ENCODE peak calls at places on chromosome 19, in four cellular contexts. R, H, L and V are unnamed samples.

GRCh38 chr19:35295792-35296462 is 4.0 kb downstream of the MAG start:
- ATAC-seq in L (peak), R (no peak), H (no peak), V (peak)

GRCh38 chr19:55027472-55028337 is 10.4 kb downstream of the GP6 start:
- ATAC-seq in L (no peak), H (no peak), R (no peak), V (no peak)

GRCh38 chr19:17504456-17504855 is 7.0 kb upstream of the PGLS start:
- ATAC-seq in R (no peak), L (no peak), H (no peak), V (no peak)

GRCh38 chr19:50489461-50490011 is 12.9 kb upstream of the GARIN5A start:
- ATAC-seq in L (no peak), R (no peak), H (no peak), V (no peak)

GRCh38 chr19:19457691-19458090 is 52.2 kb downstream of the GATAD2A start:
- ATAC-seq in R (no peak), H (no peak), L (no peak), V (no peak)

GRCh38 chr19:38841787-38842438 is 7.9 kb downstream of the HNRNPL start:
- ATAC-seq in L (no peak), H (no peak), R (no peak), V (peak)

GRCh38 chr19:2185734-2186070 is 22.0 kb downstream of the DOT1L start:
- ATAC-seq in L (no peak), R (no peak), H (no peak), V (no peak)

GRCh38 chr19:28737021-28737525 is 475.9 kb downstream of the UQCRFS1 start:
- ATAC-seq in H (peak), R (peak), L (peak), V (peak)

GRCh38 chr19:48573163-48573505 is 21.2 kb downstream of the SULT2B1 start:
- ATAC-seq in R (no peak), L (no peak), H (no peak), V (no peak)

GRCh38 chr19:43656436-43656835 is 13.5 kb downstream of the PLAUR start:
- ATAC-seq in R (no peak), L (no peak), H (no peak), V (no peak)

GRCh38 chr19:18329035-18329376 is 6.1 kb upstream of the LSM4 start:
- ATAC-seq in R (peak), L (no peak), H (peak), V (no peak)

GRCh38 chr19:41325640-41325946 is 15.6 kb downstream of the CCDC97 start:
- ATAC-seq in R (no peak), H (no peak), L (no peak), V (no peak)

GRCh38 chr19:55116232-55117062 is 990 bp downstream of the PPP1R12C start:
- ATAC-seq in H (peak), R (peak), L (peak), V (peak)

GRCh38 chr19:21610341-21610740 is 104.9 kb downstream of the ZNF429 start:
- ATAC-seq in H (no peak), L (no peak), R (no peak), V (no peak)

GRCh38 chr19:9741476-9742171 is 26.9 kb downstream of the ZNF846 start:
- ATAC-seq in H (no peak), L (no peak), R (no peak), V (no peak)

GRCh38 chr19:49677232-49677881 is at the start of gene PRMT1:
- ATAC-seq in H (peak), R (peak), L (no peak), V (no peak)

GRCh38 chr19:34744896-34745690 is 11.1 kb downstream of the ZNF181 start:
- ATAC-seq in L (no peak), H (no peak), R (no peak), V (no peak)

GRCh38 chr19:14366529-14366928 is 14.7 kb upstream of the ADGRE5 start:
- ATAC-seq in L (peak), H (peak), R (peak), V (peak)

GRCh38 chr19:43798546-43799409 is 3.5 kb downstream of the LYPD5 start:
- ATAC-seq in H (peak), R (peak), L (peak), V (peak)

GRCh38 chr19:8915997-8916396 is 83.8 kb downstream of the MBD3L1 start:
- ATAC-seq in H (no peak), R (no peak), L (no peak), V (no peak)

GRCh38 chr19:38559428-38560401 is 58.0 kb downstream of the MAP4K1 start:
- ATAC-seq in R (peak), H (peak), L (peak), V (peak)

GRCh38 chr19:7251502-7251901 is 42.7 kb downstream of the INSR start:
- ATAC-seq in L (no peak), H (no peak), R (no peak), V (no peak)

GRCh38 chr19:38216785-38217746 is 7.0 kb downstream of the DPF1 start:
- ATAC-seq in H (no peak), R (no peak), L (no peak), V (no peak)

GRCh38 chr19:46976845-46977320 is 42.8 kb upstream of the NPAS1 start:
- ATAC-seq in R (peak), L (no peak), H (peak), V (no peak)

GRCh38 chr19:33535176-33535575 is 13.6 kb upstream of the PEPD start:
- ATAC-seq in R (no peak), L (no peak), H (no peak), V (no peak)

GRCh38 chr19:18271433-18271841 is 2.8 kb downstream of the IQCN start:
- ATAC-seq in L (no peak), R (no peak), H (peak), V (no peak)

GRCh38 chr19:48560095-48560530 is 8.1 kb downstream of the SULT2B1 start:
- ATAC-seq in R (no peak), H (no peak), L (no peak), V (no peak)